ENCODE peak calls at places on chromosomes 3 and 15, in four cellular contexts. One of them, this sample, is unnamed.

GRCh38 chr3:23112491-23112890 is 90.6 kb upstream of the UBE2E2 start:
- DNase-seq in GM23338: peak
- DNase-seq in PC-3: peak
- DNase-seq in MM.1S: no peak
- DNase-seq in this sample: no peak

GRCh38 chr3:46997453-46998091 is 18.1 kb downstream of the NBEAL2 start:
- DNase-seq in GM23338: no peak
- DNase-seq in PC-3: no peak
- DNase-seq in MM.1S: no peak
- DNase-seq in this sample: peak

GRCh38 chr3:157247391-157247790 is 87.4 kb upstream of the CCNL1 start:
- DNase-seq in GM23338: no peak
- DNase-seq in PC-3: no peak
- DNase-seq in MM.1S: no peak
- DNase-seq in this sample: no peak

GRCh38 chr3:48268936-48269551 is 28.1 kb downstream of the ZNF589 start:
- DNase-seq in GM23338: no peak
- DNase-seq in PC-3: no peak
- DNase-seq in MM.1S: no peak
- DNase-seq in this sample: no peak

GRCh38 chr3:130963444-130963843 is 63.2 kb downstream of the ASTE1 start:
- DNase-seq in GM23338: no peak
- DNase-seq in PC-3: peak
- DNase-seq in MM.1S: no peak
- DNase-seq in this sample: no peak

GRCh38 chr3:188160751-188161150 is 6.8 kb downstream of the LPP start:
- DNase-seq in GM23338: no peak
- DNase-seq in PC-3: no peak
- DNase-seq in MM.1S: no peak
- DNase-seq in this sample: no peak

GRCh38 chr3:27607370-27607769 is 114.8 kb downstream of the EOMES start:
- DNase-seq in GM23338: peak
- DNase-seq in PC-3: peak
- DNase-seq in MM.1S: no peak
- DNase-seq in this sample: no peak

GRCh38 chr3:194163697-194164096 is 27.7 kb downstream of the HES1 start:
- DNase-seq in GM23338: peak
- DNase-seq in PC-3: no peak
- DNase-seq in MM.1S: no peak
- DNase-seq in this sample: no peak

GRCh38 chr15:29539736-29540135 is 270.1 kb upstream of the NSMCE3 start:
- DNase-seq in GM23338: no peak
- DNase-seq in PC-3: no peak
- DNase-seq in MM.1S: no peak
- DNase-seq in this sample: no peak

GRCh38 chr3:187914231-187914630 is 169.0 kb upstream of the BCL6 start:
- DNase-seq in GM23338: no peak
- DNase-seq in PC-3: peak
- DNase-seq in MM.1S: no peak
- DNase-seq in this sample: no peak

GRCh38 chr3:1591327-1592028 is 498.7 kb downstream of the CNTN6 start:
- DNase-seq in GM23338: no peak
- DNase-seq in PC-3: no peak
- DNase-seq in MM.1S: no peak
- DNase-seq in this sample: no peak

GRCh38 chr15:92902723-92903587 is 2.8 kb downstream of the CHD2 start:
- DNase-seq in GM23338: no peak
- DNase-seq in PC-3: peak
- DNase-seq in MM.1S: peak
- DNase-seq in this sample: no peak

GRCh38 chr15:52095597-52096262 is 16.8 kb downstream of the BCL2L10 start:
- DNase-seq in GM23338: no peak
- DNase-seq in PC-3: peak
- DNase-seq in MM.1S: no peak
- DNase-seq in this sample: no peak

GRCh38 chr3:50512131-50512530 is 8.7 kb upstream of the CACNA2D2 start:
- DNase-seq in GM23338: no peak
- DNase-seq in PC-3: no peak
- DNase-seq in MM.1S: no peak
- DNase-seq in this sample: no peak

GRCh38 chr15:34330279-34330678 is 7.3 kb downstream of the SLC12A6 start:
- DNase-seq in GM23338: no peak
- DNase-seq in PC-3: no peak
- DNase-seq in MM.1S: no peak
- DNase-seq in this sample: no peak

GRCh38 chr3:190831225-190831624 is 31.3 kb downstream of the GMNC start:
- DNase-seq in GM23338: no peak
- DNase-seq in PC-3: no peak
- DNase-seq in MM.1S: no peak
- DNase-seq in this sample: no peak

GRCh38 chr3:190826018-190826417 is 36.5 kb downstream of the GMNC start:
- DNase-seq in GM23338: no peak
- DNase-seq in PC-3: no peak
- DNase-seq in MM.1S: no peak
- DNase-seq in this sample: no peak

GRCh38 chr3:190830031-190830430 is 32.5 kb downstream of the GMNC start:
- DNase-seq in GM23338: no peak
- DNase-seq in PC-3: no peak
- DNase-seq in MM.1S: no peak
- DNase-seq in this sample: no peak

GRCh38 chr3:190825389-190826016 is 37.0 kb downstream of the GMNC start:
- DNase-seq in GM23338: no peak
- DNase-seq in PC-3: no peak
- DNase-seq in MM.1S: no peak
- DNase-seq in this sample: no peak
- TF ChIP-seq EZH2phosphoT487 in GM23338: no peak
- TF ChIP-seq EZH2phosphoT487 in PC-3: no peak
- TF ChIP-seq EZH2phosphoT487 in MM.1S: no peak
- TF ChIP-seq EZH2phosphoT487 in this sample: no peak

GRCh38 chr3:110343945-110344344 is 727.7 kb upstream of the NECTIN3 start:
- DNase-seq in GM23338: no peak
- DNase-seq in PC-3: peak
- DNase-seq in MM.1S: no peak
- DNase-seq in this sample: no peak

GRCh38 chr3:110344487-110344886 is 727.1 kb upstream of the NECTIN3 start:
- DNase-seq in GM23338: no peak
- DNase-seq in PC-3: no peak
- DNase-seq in MM.1S: no peak
- DNase-seq in this sample: no peak

GRCh38 chr3:110341047-110341446 is 730.6 kb upstream of the NECTIN3 start:
- DNase-seq in GM23338: no peak
- DNase-seq in PC-3: peak
- DNase-seq in MM.1S: no peak
- DNase-seq in this sample: no peak

GRCh38 chr3:110344897-110345767 is 726.5 kb upstream of the NECTIN3 start:
- DNase-seq in GM23338: no peak
- DNase-seq in PC-3: no peak
- DNase-seq in MM.1S: no peak
- DNase-seq in this sample: no peak

GRCh38 chr3:110343376-110343775 is 728.2 kb upstream of the NECTIN3 start:
- DNase-seq in GM23338: no peak
- DNase-seq in PC-3: peak
- DNase-seq in MM.1S: no peak
- DNase-seq in this sample: no peak
- TF ChIP-seq EZH2phosphoT487 in GM23338: no peak
- TF ChIP-seq EZH2phosphoT487 in PC-3: no peak
- TF ChIP-seq EZH2phosphoT487 in MM.1S: no peak
- TF ChIP-seq EZH2phosphoT487 in this sample: no peak

GRCh38 chr15:81270188-81270587 is 53.8 kb downstream of the STARD5 start:
- DNase-seq in GM23338: no peak
- DNase-seq in PC-3: no peak
- DNase-seq in MM.1S: no peak
- DNase-seq in this sample: no peak
- TF ChIP-seq EZH2phosphoT487 in GM23338: no peak
- TF ChIP-seq EZH2phosphoT487 in PC-3: no peak
- TF ChIP-seq EZH2phosphoT487 in MM.1S: no peak
- TF ChIP-seq EZH2phosphoT487 in this sample: no peak

DNA sequence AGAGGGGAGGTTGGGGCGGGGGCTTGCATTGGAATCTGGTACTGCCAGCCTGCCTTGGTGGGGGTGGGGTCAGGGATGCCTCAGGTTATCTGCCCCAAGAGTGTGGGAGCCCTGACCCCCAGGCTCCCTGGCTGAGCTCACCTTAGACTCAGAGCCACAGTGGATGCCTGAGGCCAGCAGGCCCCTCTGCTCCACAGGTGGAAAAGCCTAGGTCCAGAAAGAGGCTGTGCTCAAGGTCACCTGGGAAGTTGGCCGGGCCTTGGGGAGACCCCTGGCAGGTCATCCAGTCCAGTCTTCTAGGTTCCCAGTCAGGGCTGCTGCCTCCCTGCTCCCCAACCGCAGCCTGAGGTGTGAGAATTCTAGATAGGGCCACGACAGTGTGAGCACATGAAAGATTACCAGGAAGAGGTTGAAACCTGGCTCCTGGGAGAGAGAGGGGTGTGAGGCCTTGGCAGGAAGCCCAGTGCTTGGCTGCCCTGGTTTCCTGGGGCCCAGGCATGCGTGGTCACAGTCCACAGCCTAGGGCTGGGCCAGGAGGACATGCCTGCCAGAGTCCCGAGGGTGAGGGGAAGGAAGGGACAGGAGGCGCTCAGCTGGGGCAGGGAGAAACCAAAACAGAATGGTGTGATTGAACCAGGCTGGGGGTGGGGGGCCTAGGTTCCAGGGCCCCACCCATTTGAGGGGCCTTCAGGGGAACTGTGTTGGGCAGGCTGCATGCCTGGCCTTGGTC is 4.9 kb downstream of the HDAC11 start:
- DNase-seq in GM23338: no peak
- DNase-seq in PC-3: peak
- DNase-seq in MM.1S: no peak
- DNase-seq in this sample: peak
- TF ChIP-seq EZH2phosphoT487 in GM23338: no peak
- TF ChIP-seq EZH2phosphoT487 in PC-3: no peak
- TF ChIP-seq EZH2phosphoT487 in MM.1S: no peak
- TF ChIP-seq EZH2phosphoT487 in this sample: no peak

DNA sequence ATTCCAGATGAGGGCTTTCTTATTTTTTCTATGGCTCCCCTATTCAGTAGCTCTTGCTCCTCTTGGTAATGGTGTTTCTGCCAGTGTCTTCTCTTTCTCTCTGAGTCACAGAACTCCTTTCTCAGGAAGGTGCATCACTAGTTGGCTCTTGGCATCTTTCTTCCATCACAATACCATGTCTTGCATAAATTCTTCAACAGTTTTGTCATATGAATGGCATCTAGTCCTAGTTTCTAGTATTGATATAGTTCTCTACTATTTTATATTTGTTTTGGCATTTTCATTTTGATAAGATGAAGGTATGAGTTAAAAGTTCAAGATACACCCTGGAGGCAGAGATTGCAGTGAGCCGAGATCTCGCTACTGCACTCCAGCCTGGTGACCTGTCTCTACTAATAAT is 51.0 kb downstream of the REC114 start:
- DNase-seq in GM23338: no peak
- DNase-seq in PC-3: no peak
- DNase-seq in MM.1S: no peak
- DNase-seq in this sample: no peak
- TF ChIP-seq EZH2phosphoT487 in GM23338: no peak
- TF ChIP-seq EZH2phosphoT487 in PC-3: no peak
- TF ChIP-seq EZH2phosphoT487 in MM.1S: no peak
- TF ChIP-seq EZH2phosphoT487 in this sample: no peak